ENCODE peak calls at places on chromosomes 12 and 14, in ten cellular contexts. X, V, G, A, L, P, Y, I, F and C are unnamed samples.

GRCh38 chr12:112714166-112714565 is 77.4 kb upstream of the RPH3A start:
- DNase-seq in F (no peak), L (no peak), G (no peak), Y (no peak), X (no peak), A (no peak), P (no peak), V (no peak), I (no peak), C (no peak)

GRCh38 chr12:53728206-53728605 is 954 bp upstream of the CALCOCO1 start:
- DNase-seq in V (no peak), X (peak; percentile 56), A (no peak), G (no peak), F (no peak), L (no peak), Y (no peak), P (no peak), I (no peak), C (no peak)

GRCh38 chr12:152440-152839 is 61.5 kb downstream of the SLC6A12 start:
- DNase-seq in V (peak; percentile 47), P (no peak), I (no peak), X (no peak), G (peak; percentile 58), L (no peak), Y (no peak), A (no peak), F (no peak), C (no peak)

GRCh38 chr14:90666571-90666970 is 149.7 kb downstream of the TTC7B start:
- DNase-seq in F (no peak), P (no peak), I (no peak), A (no peak), L (no peak), X (no peak), Y (no peak), G (no peak), V (no peak), C (no peak)

GRCh38 chr14:39452680-39453079 is 20.4 kb upstream of the FBXO33 start:
- DNase-seq in V (no peak), Y (no peak), A (no peak), L (no peak), G (no peak), X (no peak), P (no peak), F (no peak), I (no peak), C (no peak)

GRCh38 chr12:112430929-112431328 is 12.2 kb downstream of the PTPN11 start:
- DNase-seq in P (no peak), I (peak; percentile 27), L (no peak), F (no peak), A (no peak), V (no peak), X (no peak), G (no peak), Y (no peak), C (no peak)

GRCh38 chr12:48615681-48616080 is 45.8 kb upstream of the LALBA start:
- DNase-seq in F (no peak), X (no peak), P (no peak), G (no peak), I (no peak), Y (no peak), L (no peak), V (peak; percentile 9), A (peak; percentile 17), C (no peak)

GRCh38 chr12:121520586-121521086 is 60.2 kb downstream of the KDM2B start:
- DNase-seq in V (no peak), Y (no peak), I (no peak), F (no peak), G (no peak), X (no peak), P (no peak), L (no peak), A (no peak), C (no peak)

GRCh38 chr12:22821985-22822384 is 197.0 kb downstream of the ETNK1 start:
- DNase-seq in G (peak; percentile 5), L (no peak), A (no peak), F (no peak), Y (no peak), I (no peak), X (no peak), P (no peak), V (no peak), C (no peak)

GRCh38 chr14:92950773-92951172 is 27.8 kb downstream of the CHGA start:
- DNase-seq in Y (no peak), I (no peak), P (no peak), L (peak; percentile 23), A (no peak), V (no peak), X (no peak), F (no peak), G (no peak), C (no peak)

GRCh38 chr12:124413401-124413800 is 118.5 kb downstream of the RFLNA start:
- DNase-seq in P (no peak), Y (no peak), A (no peak), L (no peak), V (no peak), F (no peak), X (peak; percentile 56), G (no peak), I (no peak), C (no peak)

GRCh38 chr12:100437038-100437841 is 36.4 kb upstream of the NR1H4 start:
- DNase-seq in F (no peak), I (no peak), L (no peak), G (peak; percentile 42), Y (no peak), P (no peak), V (no peak), A (no peak), X (no peak), C (no peak)